ENCODE peak calls at places on chromosomes 11 and 22, in four cellular contexts. One of them, this sample, is unnamed. For H3K36me3 and H3K4me1, the result is how much of the 10 kb centered on the place peaks cover.

GRCh38 chr11:132982769-132983168 is 549.5 kb downstream of the OPCML start:
- DNase-seq in pancreas: no peak
- DNase-seq in MM.1S: no peak
- DNase-seq in adrenal gland: no peak
- DNase-seq in this sample: no peak

GRCh38 chr22:17369553-17370035 is 334 bp downstream of the CECR2 start:
- DNase-seq in pancreas: no peak
- DNase-seq in MM.1S: peak
- DNase-seq in adrenal gland: no peak
- DNase-seq in this sample: no peak

GRCh38 chr11:19979519-19979845 is 180.8 kb downstream of the DBX1 start:
- DNase-seq in pancreas: no peak
- DNase-seq in MM.1S: no peak
- DNase-seq in adrenal gland: no peak
- DNase-seq in this sample: no peak

GRCh38 chr11:79678780-79679468 is 238.1 kb upstream of the TENM4 start:
- DNase-seq in pancreas: no peak
- DNase-seq in MM.1S: no peak
- DNase-seq in adrenal gland: no peak
- DNase-seq in this sample: no peak

GRCh38 chr11:35103366-35104194 is 35.4 kb upstream of the CD44 start:
- DNase-seq in pancreas: no peak
- DNase-seq in MM.1S: no peak
- DNase-seq in adrenal gland: no peak
- DNase-seq in this sample: no peak

GRCh38 chr11:27462543-27462942 is 10.0 kb downstream of the LGR4 start:
- DNase-seq in pancreas: no peak
- DNase-seq in MM.1S: no peak
- DNase-seq in adrenal gland: no peak
- DNase-seq in this sample: no peak

GRCh38 chr11:66282468-66283455 is 4.8 kb downstream of the CNIH2 start:
- DNase-seq in pancreas: peak
- DNase-seq in MM.1S: peak
- DNase-seq in adrenal gland: peak
- DNase-seq in this sample: peak

GRCh38 chr22:23146842-23147205 is 1.5 kb downstream of the RAB36 start:
- DNase-seq in pancreas: no peak
- DNase-seq in MM.1S: no peak
- DNase-seq in adrenal gland: no peak
- DNase-seq in this sample: no peak

GRCh38 chr11:35088226-35088625 is 50.7 kb upstream of the CD44 start:
- DNase-seq in pancreas: no peak
- DNase-seq in MM.1S: no peak
- DNase-seq in adrenal gland: no peak
- DNase-seq in this sample: no peak

GRCh38 chr22:43991316-43992020 is 32.6 kb upstream of the PARVB start:
- DNase-seq in pancreas: no peak
- DNase-seq in MM.1S: no peak
- DNase-seq in adrenal gland: no peak
- DNase-seq in this sample: no peak

GRCh38 chr11:57387284-57388030 is 3.0 kb downstream of the PRG2 start:
- DNase-seq in pancreas: no peak
- DNase-seq in MM.1S: no peak
- DNase-seq in adrenal gland: no peak
- DNase-seq in this sample: no peak

GRCh38 chr11:92838655-92839334 is 130.7 kb upstream of the MTNR1B start:
- DNase-seq in pancreas: no peak
- DNase-seq in MM.1S: no peak
- DNase-seq in adrenal gland: no peak
- DNase-seq in this sample: no peak

GRCh38 chr11:75667268-75667830 is 1.5 kb downstream of the MAP6 start:
- DNase-seq in pancreas: peak
- DNase-seq in MM.1S: no peak
- DNase-seq in adrenal gland: peak
- DNase-seq in this sample: no peak

GRCh38 chr11:103085758-103086365 is 6.1 kb downstream of the DCUN1D5 start:
- DNase-seq in pancreas: no peak
- DNase-seq in MM.1S: no peak
- DNase-seq in adrenal gland: no peak
- DNase-seq in this sample: no peak

GRCh38 chr22:49613871-49614270 is 213.8 kb downstream of the BRD1 start:
- DNase-seq in pancreas: no peak
- DNase-seq in MM.1S: no peak
- DNase-seq in adrenal gland: no peak
- DNase-seq in this sample: no peak

GRCh38 chr11:126628450-126628789 is 272.9 kb downstream of the ST3GAL4 start:
- DNase-seq in pancreas: no peak
- DNase-seq in MM.1S: no peak
- DNase-seq in adrenal gland: no peak
- DNase-seq in this sample: no peak

GRCh38 chr11:122697636-122698167 is 42.2 kb downstream of the UBASH3B start:
- DNase-seq in pancreas: no peak
- DNase-seq in MM.1S: peak
- DNase-seq in adrenal gland: peak
- DNase-seq in this sample: peak

GRCh38 chr11:44377121-44377520 is 67.2 kb upstream of the ALX4 start:
- DNase-seq in pancreas: no peak
- DNase-seq in MM.1S: no peak
- DNase-seq in adrenal gland: no peak
- DNase-seq in this sample: no peak

GRCh38 chr22:50548046-50548912 is 2.6 kb downstream of the KLHDC7B start:
- DNase-seq in pancreas: peak
- DNase-seq in MM.1S: no peak
- DNase-seq in adrenal gland: no peak
- DNase-seq in this sample: peak

GRCh38 chr11:111586305-111586915 is 15.8 kb upstream of the SIK2 start:
- DNase-seq in pancreas: no peak
- DNase-seq in MM.1S: peak
- DNase-seq in adrenal gland: no peak
- DNase-seq in this sample: peak

GRCh38 chr11:130110325-130111108 is 40.8 kb downstream of the APLP2 start:
- DNase-seq in pancreas: no peak
- DNase-seq in MM.1S: no peak
- DNase-seq in adrenal gland: no peak
- DNase-seq in this sample: no peak
- H3K36me3 ChIP-seq in pancreas: under half
- H3K36me3 ChIP-seq in MM.1S: under half
- H3K36me3 ChIP-seq in adrenal gland: under half
- H3K36me3 ChIP-seq in this sample: under half

GRCh38 chr22:42910221-42910942 is 53.3 kb upstream of the ARFGAP3 start:
- DNase-seq in pancreas: no peak
- DNase-seq in MM.1S: no peak
- DNase-seq in adrenal gland: no peak
- DNase-seq in this sample: no peak
- H3K4me1 ChIP-seq in pancreas: half or more
- H3K4me1 ChIP-seq in MM.1S: under half
- H3K4me1 ChIP-seq in adrenal gland: under half
- H3K4me1 ChIP-seq in this sample: under half

GRCh38 chr22:32950366-32950765 is 107.8 kb downstream of the SYN3 start:
- DNase-seq in pancreas: no peak
- DNase-seq in MM.1S: no peak
- DNase-seq in adrenal gland: no peak
- DNase-seq in this sample: no peak

GRCh38 chr22:32949719-32950118 is 108.5 kb downstream of the SYN3 start:
- DNase-seq in pancreas: no peak
- DNase-seq in MM.1S: no peak
- DNase-seq in adrenal gland: peak
- DNase-seq in this sample: no peak

GRCh38 chr22:32951081-32951806 is 106.9 kb downstream of the SYN3 start:
- DNase-seq in pancreas: no peak
- DNase-seq in MM.1S: no peak
- DNase-seq in adrenal gland: peak
- DNase-seq in this sample: no peak

GRCh38 chr22:32947581-32947980 is 110.6 kb downstream of the SYN3 start:
- DNase-seq in pancreas: no peak
- DNase-seq in MM.1S: no peak
- DNase-seq in adrenal gland: no peak
- DNase-seq in this sample: no peak

DNA sequence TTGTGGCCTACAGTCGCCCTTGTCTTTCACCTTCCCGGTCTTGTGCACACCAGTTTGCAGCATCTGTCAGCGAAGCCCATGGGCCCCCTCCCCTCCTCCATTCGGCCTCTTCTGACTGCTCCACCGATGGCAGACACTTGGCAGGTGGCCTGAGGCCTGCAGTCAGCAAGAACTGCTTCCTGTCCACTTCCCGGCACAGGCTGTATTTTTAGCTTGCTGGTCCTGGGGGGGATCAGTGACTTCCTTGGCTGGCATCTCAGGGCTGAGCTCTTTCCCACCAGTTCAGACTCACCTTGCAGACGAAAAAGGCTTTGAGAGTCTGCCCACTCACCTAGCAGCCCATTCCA is 106.4 kb downstream of the SYN3 start:
- DNase-seq in pancreas: no peak
- DNase-seq in MM.1S: no peak
- DNase-seq in adrenal gland: peak
- DNase-seq in this sample: no peak
- H3K27ac ChIP-seq in pancreas: no peak
- H3K27ac ChIP-seq in MM.1S: no peak
- H3K27ac ChIP-seq in adrenal gland: peak
- H3K27ac ChIP-seq in this sample: no peak

GRCh38 chr11:86693501-86693900 is 21.1 kb upstream of the ME3 start:
- DNase-seq in pancreas: no peak
- DNase-seq in MM.1S: no peak
- DNase-seq in adrenal gland: no peak
- DNase-seq in this sample: no peak
- H3K36me3 ChIP-seq in pancreas: under half
- H3K36me3 ChIP-seq in MM.1S: under half
- H3K36me3 ChIP-seq in adrenal gland: under half
- H3K36me3 ChIP-seq in this sample: under half

GRCh38 chr11:25742800-25743199 is 589.1 kb upstream of the ANO3 start:
- DNase-seq in pancreas: no peak
- DNase-seq in MM.1S: no peak
- DNase-seq in adrenal gland: no peak
- DNase-seq in this sample: no peak

GRCh38 chr11:25741886-25742285 is 590.0 kb upstream of the ANO3 start:
- DNase-seq in pancreas: no peak
- DNase-seq in MM.1S: no peak
- DNase-seq in adrenal gland: no peak
- DNase-seq in this sample: no peak

GRCh38 chr11:25734592-25735211 is 597.2 kb upstream of the ANO3 start:
- DNase-seq in pancreas: no peak
- DNase-seq in MM.1S: peak
- DNase-seq in adrenal gland: no peak
- DNase-seq in this sample: no peak

GRCh38 chr11:25733777-25734176 is 598.2 kb upstream of the ANO3 start:
- DNase-seq in pancreas: no peak
- DNase-seq in MM.1S: no peak
- DNase-seq in adrenal gland: no peak
- DNase-seq in this sample: no peak

GRCh38 chr11:25737071-25737675 is 594.8 kb upstream of the ANO3 start:
- DNase-seq in pancreas: no peak
- DNase-seq in MM.1S: peak
- DNase-seq in adrenal gland: no peak
- DNase-seq in this sample: no peak
- H3K4me1 ChIP-seq in pancreas: under half
- H3K4me1 ChIP-seq in MM.1S: under half
- H3K4me1 ChIP-seq in adrenal gland: under half
- H3K4me1 ChIP-seq in this sample: under half

GRCh38 chr11:12003815-12004214 is 4.6 kb downstream of the DKK3 start:
- DNase-seq in pancreas: no peak
- DNase-seq in MM.1S: no peak
- DNase-seq in adrenal gland: no peak
- DNase-seq in this sample: no peak
- H3K27ac ChIP-seq in pancreas: no peak
- H3K27ac ChIP-seq in MM.1S: no peak
- H3K27ac ChIP-seq in adrenal gland: no peak
- H3K27ac ChIP-seq in this sample: no peak

GRCh38 chr22:19133561-19133960 is 2.5 kb downstream of the TSSK2 start:
- DNase-seq in pancreas: no peak
- DNase-seq in MM.1S: no peak
- DNase-seq in adrenal gland: no peak
- DNase-seq in this sample: no peak

GRCh38 chr22:19134176-19134831 is 3.2 kb downstream of the TSSK2 start:
- DNase-seq in pancreas: no peak
- DNase-seq in MM.1S: no peak
- DNase-seq in adrenal gland: no peak
- DNase-seq in this sample: no peak

GRCh38 chr22:19132153-19132552 is 1.0 kb downstream of the TSSK2 start:
- DNase-seq in pancreas: peak
- DNase-seq in MM.1S: no peak
- DNase-seq in adrenal gland: no peak
- DNase-seq in this sample: no peak

GRCh38 chr22:19131685-19132015 is 542 bp downstream of the TSSK2 start:
- DNase-seq in pancreas: no peak
- DNase-seq in MM.1S: no peak
- DNase-seq in adrenal gland: no peak
- DNase-seq in this sample: no peak

GRCh38 chr22:19132693-19133400 is 1.7 kb downstream of the TSSK2 start:
- DNase-seq in pancreas: no peak
- DNase-seq in MM.1S: no peak
- DNase-seq in adrenal gland: no peak
- DNase-seq in this sample: no peak
- H3K36me3 ChIP-seq in pancreas: under half
- H3K36me3 ChIP-seq in MM.1S: under half
- H3K36me3 ChIP-seq in adrenal gland: under half
- H3K36me3 ChIP-seq in this sample: under half

DNA sequence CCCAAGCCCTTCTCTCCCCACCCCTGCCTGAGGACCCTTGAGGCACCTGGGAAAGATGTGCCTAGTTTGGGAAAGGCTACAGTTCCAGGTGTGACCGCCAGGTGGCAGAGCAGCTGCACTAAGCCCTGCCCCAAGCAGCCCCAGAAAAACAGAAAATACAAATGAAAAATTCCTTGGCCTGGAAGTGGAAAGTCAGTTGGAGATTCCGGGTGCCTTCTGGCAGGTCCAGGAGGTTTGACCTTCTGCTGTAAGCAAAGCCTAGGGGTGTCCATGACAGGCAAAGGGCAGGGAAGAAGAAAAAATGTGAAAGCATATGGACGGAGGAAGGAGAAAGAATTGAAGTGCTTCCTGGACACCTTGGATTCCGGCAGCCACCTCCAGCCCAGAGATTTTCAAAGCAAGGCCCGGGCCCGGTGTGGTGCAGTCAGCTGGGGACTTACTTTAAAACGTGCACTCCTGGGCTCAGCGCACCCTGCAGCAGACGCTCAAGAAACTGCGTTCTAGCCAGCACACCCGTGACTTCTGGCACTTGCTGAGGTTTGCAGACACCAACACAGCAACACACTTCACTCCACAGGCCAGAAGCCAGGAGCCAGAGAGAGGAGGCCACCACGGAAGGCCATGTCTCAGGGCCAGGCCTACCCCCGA is 37.3 kb upstream of the SLC22A12 start:
- DNase-seq in pancreas: peak
- DNase-seq in MM.1S: peak
- DNase-seq in adrenal gland: peak
- DNase-seq in this sample: peak
- H3K4me1 ChIP-seq in pancreas: under half
- H3K4me1 ChIP-seq in MM.1S: under half
- H3K4me1 ChIP-seq in adrenal gland: under half
- H3K4me1 ChIP-seq in this sample: under half